ENCODE peak calls at places on chromosome 11, in ten cellular contexts. N, P, D, W, T, A, X, J, B and S are unnamed samples. For H3K4me1 and H3K36me3, the result is how much of the 10 kb centered on the place peaks cover.

GRCh38 chr11:133072366-133072765 is 459.9 kb downstream of the OPCML start:
- DNase-seq in N (no peak), P (no peak), D (no peak), W (no peak), T (no peak), A (no peak), X (no peak), J (no peak), B (no peak), S (no peak)

GRCh38 chr11:37926772-37927171 is 1328.7 kb upstream of the RAG2 start:
- DNase-seq in N (no peak), P (no peak), D (no peak), W (no peak), T (no peak), A (no peak), X (no peak), J (no peak), B (no peak), S (no peak)

GRCh38 chr11:74019860-74020259 is 11.0 kb upstream of the UCP3 start:
- DNase-seq in N (no peak), P (no peak), D (no peak), W (no peak), T (peak), A (no peak), X (no peak), J (peak), B (no peak), S (no peak)

GRCh38 chr11:1453611-1454386 is 32.8 kb downstream of the MOB2 start:
- DNase-seq in N (no peak), P (peak), D (no peak), W (no peak), T (no peak), A (no peak), X (peak), J (peak), B (peak), S (no peak)

GRCh38 chr11:82547163-82547560 is 186.5 kb downstream of the FAM181B start:
- DNase-seq in N (no peak), P (no peak), D (no peak), W (no peak), T (no peak), A (no peak), X (no peak), J (no peak), B (no peak), S (no peak)

GRCh38 chr11:78653294-78653909 is 78.7 kb upstream of the NARS2 start:
- DNase-seq in N (no peak), P (no peak), D (peak), W (no peak), T (no peak), A (no peak), X (no peak), J (no peak), B (no peak), S (no peak)

GRCh38 chr11:60992842-60993409 is 21.4 kb downstream of the CD6 start:
- DNase-seq in N (no peak), P (no peak), D (no peak), W (no peak), T (no peak), A (no peak), X (peak), J (no peak), B (peak), S (no peak)

GRCh38 chr11:118128821-118129474 is 23.7 kb downstream of the SCN4B start:
- DNase-seq in N (no peak), P (no peak), D (no peak), W (no peak), T (no peak), A (no peak), X (no peak), J (no peak), B (no peak), S (no peak)

GRCh38 chr11:126194121-126194543 is 17.3 kb downstream of the RPUSD4 start:
- DNase-seq in N (no peak), P (peak), D (no peak), W (peak), T (peak), A (no peak), X (peak), J (peak), B (peak), S (no peak)

GRCh38 chr11:76553554-76554476 is 109.0 kb downstream of the EMSY start:
- DNase-seq in N (no peak), P (peak), D (no peak), W (no peak), T (no peak), A (no peak), X (no peak), J (peak), B (peak), S (no peak)

GRCh38 chr11:66550887-66551286 is 4.2 kb downstream of the ACTN3 start:
- DNase-seq in N (no peak), P (no peak), D (no peak), W (no peak), T (no peak), A (no peak), X (no peak), J (no peak), B (no peak), S (no peak)

GRCh38 chr11:71129624-71130023 is 122.8 kb downstream of the SHANK2 start:
- DNase-seq in N (peak), P (no peak), D (no peak), W (no peak), T (no peak), A (no peak), X (no peak), J (no peak), B (no peak), S (no peak)

GRCh38 chr11:40179541-40179940 is 1279.9 kb downstream of the LRRC4C start:
- DNase-seq in N (no peak), P (no peak), D (no peak), W (no peak), T (no peak), A (no peak), X (no peak), J (no peak), B (no peak), S (no peak)

GRCh38 chr11:40183073-40184064 is 1276.1 kb downstream of the LRRC4C start:
- DNase-seq in N (no peak), P (no peak), D (no peak), W (no peak), T (no peak), A (no peak), X (no peak), J (no peak), B (no peak), S (no peak)

GRCh38 chr11:40175980-40176379 is 1283.5 kb downstream of the LRRC4C start:
- DNase-seq in N (no peak), P (no peak), D (no peak), W (no peak), T (no peak), A (no peak), X (no peak), J (no peak), B (no peak), S (no peak)

DNA sequence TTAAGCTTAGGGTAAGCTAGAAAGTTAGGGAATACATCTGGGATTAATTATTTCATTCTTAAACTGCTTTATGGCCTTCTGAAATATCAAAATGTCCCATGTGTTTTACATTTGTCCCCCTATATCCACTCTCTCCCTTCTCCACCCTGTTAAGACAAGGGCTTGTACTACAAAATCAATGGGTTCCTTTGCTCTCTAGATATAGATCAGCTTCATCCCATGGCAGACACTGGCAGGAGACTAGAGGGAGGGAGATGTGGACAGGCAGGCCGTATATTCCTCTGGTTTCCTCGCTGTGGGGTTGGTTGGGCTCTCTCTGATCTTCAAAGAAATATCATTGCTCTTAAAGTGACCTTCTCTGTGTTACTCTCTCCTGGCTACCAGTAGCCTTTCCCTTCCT is 1281.0 kb downstream of the LRRC4C start:
- DNase-seq in N (no peak), P (no peak), D (no peak), W (no peak), T (no peak), A (no peak), X (no peak), J (no peak), B (no peak), S (no peak)
- H3K4me1 ChIP-seq in N (under half), P (under half), D (under half), W (under half), T (under half), A (under half), X (under half), J (under half), B (under half), S (under half)

GRCh38 chr11:113363996-113364641 is 23.5 kb upstream of the ANKK1 start:
- DNase-seq in N (no peak), P (no peak), D (no peak), W (no peak), T (no peak), A (no peak), X (no peak), J (no peak), B (no peak), S (no peak)

GRCh38 chr11:113363406-113363805 is 24.2 kb upstream of the ANKK1 start:
- DNase-seq in N (no peak), P (no peak), D (no peak), W (no peak), T (no peak), A (no peak), X (no peak), J (no peak), B (no peak), S (no peak)

GRCh38 chr11:113370634-113371033 is 16.9 kb upstream of the ANKK1 start:
- DNase-seq in N (no peak), P (no peak), D (no peak), W (no peak), T (no peak), A (no peak), X (no peak), J (no peak), B (no peak), S (no peak)

GRCh38 chr11:113369411-113369810 is 18.2 kb upstream of the ANKK1 start:
- DNase-seq in N (no peak), P (no peak), D (no peak), W (no peak), T (no peak), A (no peak), X (no peak), J (no peak), B (no peak), S (no peak)

DNA sequence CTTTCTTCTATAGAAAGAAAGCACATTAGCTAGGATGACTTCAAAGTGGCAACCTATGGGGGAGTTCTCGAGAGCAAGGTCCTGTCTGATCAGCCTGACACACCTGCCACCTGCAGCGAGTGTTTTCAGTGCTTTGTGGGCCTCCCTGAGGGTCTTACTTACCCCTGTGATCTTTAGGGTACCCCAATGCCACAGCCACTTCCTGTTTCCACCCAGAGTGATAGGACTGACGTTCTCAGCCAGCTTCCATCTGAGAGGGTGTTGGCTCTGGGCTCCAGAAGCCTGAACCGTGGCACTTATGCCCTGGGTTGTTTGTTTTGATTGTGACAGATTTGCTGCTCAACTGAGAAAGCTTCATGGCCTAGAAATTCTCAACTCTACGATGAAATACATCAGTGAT is 21.7 kb upstream of the ANKK1 start:
- DNase-seq in N (no peak), P (no peak), D (no peak), W (no peak), T (no peak), A (no peak), X (no peak), J (peak), B (no peak), S (no peak)
- H3K36me3 ChIP-seq in N (under half), P (under half), D (under half), W (half or more), T (under half), A (half or more), X (half or more), J (half or more), B (under half), S (under half)

DNA sequence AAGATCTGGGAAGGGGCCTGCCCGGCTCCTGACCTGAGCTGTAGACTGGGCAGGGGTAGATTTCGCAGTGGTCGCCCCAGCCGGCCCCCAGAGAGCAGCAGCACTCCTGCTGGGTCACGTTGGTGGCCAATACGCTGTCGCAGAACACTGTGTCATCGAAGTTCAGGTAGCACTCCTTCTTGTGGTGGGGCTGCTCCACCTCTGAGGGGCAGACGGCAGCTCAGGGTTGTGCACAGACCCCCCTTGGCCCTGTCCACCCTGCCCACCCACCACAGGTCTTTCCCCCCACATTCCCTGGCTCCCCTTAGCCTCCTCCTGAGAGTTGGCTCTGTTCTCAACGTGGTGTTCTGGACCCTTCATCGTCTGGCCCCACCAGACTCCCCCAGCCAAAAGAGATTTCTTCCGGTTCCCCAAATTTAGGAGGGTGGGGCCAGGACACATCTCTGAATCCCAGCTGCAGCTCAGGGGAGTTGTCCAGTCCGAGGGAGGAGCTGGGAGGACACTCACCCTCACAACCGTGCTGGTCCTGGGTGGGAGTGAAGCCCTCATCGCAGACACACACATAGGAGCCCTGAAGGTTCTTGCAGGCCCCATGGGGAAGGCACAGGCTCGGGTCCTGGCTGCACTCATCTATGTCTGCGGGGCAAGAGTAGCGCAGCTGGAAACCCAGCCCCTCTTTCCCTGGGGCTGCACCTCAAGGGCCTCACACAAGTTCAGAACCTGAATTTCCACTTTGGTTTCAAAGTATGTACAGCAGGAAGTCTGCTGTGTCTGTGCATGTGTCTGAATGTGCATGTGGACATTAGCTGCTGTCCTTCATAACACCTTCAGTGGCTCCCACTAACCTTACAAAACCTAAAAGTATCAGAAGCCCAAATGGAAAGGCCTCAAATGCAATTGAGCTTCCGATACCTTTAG is 16.5 kb downstream of the SCYL1 start:
- DNase-seq in N (no peak), P (no peak), D (no peak), W (no peak), T (no peak), A (no peak), X (no peak), J (no peak), B (no peak), S (no peak)
- H3K4me3 ChIP-seq in N (peak), P (peak), D (peak), W (peak), T (peak), A (peak), X (peak), J (no peak), B (no peak), S (peak)

GRCh38 chr11:45934580-45935318 is 12.3 kb downstream of the LARGE2 start:
- DNase-seq in N (no peak), P (no peak), D (no peak), W (no peak), T (no peak), A (no peak), X (no peak), J (no peak), B (no peak), S (no peak)
- H3K4me1 ChIP-seq in N (under half), P (under half), D (under half), W (under half), T (under half), A (under half), X (under half), J (under half), B (under half), S (under half)

GRCh38 chr11:8286886-8287285 is 23.2 kb upstream of the LMO1 start:
- DNase-seq in N (no peak), P (no peak), D (peak), W (peak), T (no peak), A (no peak), X (no peak), J (no peak), B (no peak), S (no peak)

GRCh38 chr11:8288824-8289223 is 25.1 kb upstream of the LMO1 start:
- DNase-seq in N (no peak), P (no peak), D (no peak), W (peak), T (no peak), A (no peak), X (no peak), J (no peak), B (no peak), S (no peak)

GRCh38 chr11:8287297-8288070 is 23.8 kb upstream of the LMO1 start:
- DNase-seq in N (no peak), P (no peak), D (peak), W (peak), T (no peak), A (no peak), X (no peak), J (no peak), B (no peak), S (no peak)

GRCh38 chr11:8289426-8290047 is 25.9 kb upstream of the LMO1 start:
- DNase-seq in N (no peak), P (no peak), D (no peak), W (peak), T (no peak), A (no peak), X (no peak), J (no peak), B (no peak), S (no peak)

DNA sequence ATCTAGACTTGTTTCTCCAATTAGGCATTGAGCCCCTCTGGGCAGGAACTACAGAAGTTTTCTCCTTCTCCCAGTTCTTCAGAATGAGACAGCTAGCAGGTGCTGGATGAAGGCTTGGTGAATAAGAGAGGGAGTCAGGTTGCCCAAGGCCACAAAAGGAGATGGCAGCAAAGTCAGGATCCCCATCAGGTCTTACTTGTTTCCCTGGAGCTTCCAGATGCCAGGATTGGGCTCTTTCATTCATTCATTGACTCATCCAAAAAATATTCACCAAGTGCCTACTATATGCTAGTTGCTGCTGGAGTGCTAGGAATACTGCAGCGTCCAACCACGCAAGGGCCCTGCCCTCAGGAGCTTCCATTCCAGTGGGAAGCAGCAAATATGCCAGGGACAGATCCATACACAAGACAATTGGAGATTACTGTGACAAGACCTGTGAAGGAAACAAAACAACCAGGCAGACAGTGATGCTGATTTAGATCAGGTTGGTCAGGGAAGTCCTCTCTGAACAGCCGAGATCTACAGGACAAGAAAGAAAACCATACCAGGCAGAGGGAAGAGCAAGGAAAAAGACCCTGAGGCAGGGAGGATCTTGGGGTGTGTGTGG is 24.6 kb upstream of the LMO1 start:
- DNase-seq in N (no peak), P (no peak), D (peak), W (peak), T (no peak), A (no peak), X (no peak), J (no peak), B (no peak), S (no peak)
- H3K36me3 ChIP-seq in N (under half), P (under half), D (under half), W (under half), T (under half), A (under half), X (under half), J (under half), B (under half), S (under half)

GRCh38 chr11:69010964-69011623 is 2.0 kb downstream of the MRGPRF start:
- DNase-seq in N (no peak), P (peak), D (no peak), W (peak), T (peak), A (peak), X (peak), J (peak), B (peak), S (peak)
- H3K4me3 ChIP-seq in N (no peak), P (peak), D (no peak), W (peak), T (peak), A (peak), X (peak), J (no peak), B (no peak), S (peak)

GRCh38 chr11:10640308-10640707 is 53.2 kb downstream of the IRAG1 start:
- DNase-seq in N (no peak), P (no peak), D (no peak), W (peak), T (no peak), A (no peak), X (no peak), J (no peak), B (no peak), S (no peak)

GRCh38 chr11:10641314-10642206 is 52.0 kb downstream of the IRAG1 start:
- DNase-seq in N (no peak), P (no peak), D (no peak), W (peak), T (no peak), A (no peak), X (no peak), J (no peak), B (no peak), S (no peak)

GRCh38 chr11:10645212-10645795 is 48.3 kb downstream of the IRAG1 start:
- DNase-seq in N (no peak), P (no peak), D (no peak), W (no peak), T (no peak), A (no peak), X (no peak), J (no peak), B (no peak), S (no peak)

GRCh38 chr11:10639350-10639749 is 54.2 kb downstream of the IRAG1 start:
- DNase-seq in N (no peak), P (no peak), D (no peak), W (peak), T (no peak), A (no peak), X (no peak), J (no peak), B (no peak), S (no peak)

DNA sequence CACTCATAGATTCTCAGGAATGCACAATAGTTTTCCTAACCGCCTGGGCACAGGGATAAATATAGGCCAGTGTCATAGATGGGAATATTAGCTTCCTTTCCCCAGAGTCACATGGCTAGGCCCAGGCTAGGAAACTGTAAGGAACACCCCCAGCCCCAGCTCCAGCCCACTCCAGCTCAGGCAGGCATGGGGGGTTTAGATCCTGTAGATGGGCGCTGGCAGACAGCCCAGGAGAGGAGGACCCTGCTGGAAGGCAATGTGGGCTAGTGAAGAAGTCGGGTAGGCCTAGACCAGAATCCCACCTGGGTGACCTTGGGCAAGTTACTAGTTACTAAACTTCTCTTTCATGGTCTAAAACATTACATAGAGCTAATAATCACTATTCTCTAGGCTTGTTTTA is 51.3 kb downstream of the IRAG1 start:
- DNase-seq in N (no peak), P (no peak), D (no peak), W (peak), T (peak), A (no peak), X (no peak), J (no peak), B (no peak), S (no peak)
- H3K4me1 ChIP-seq in N (under half), P (under half), D (under half), W (half or more), T (under half), A (under half), X (under half), J (under half), B (under half), S (under half)